ENCODE peak calls at places on chromosomes 16 and 17, in seven cellular contexts. T, R, G, D, K, Y and J are unnamed samples.

GRCh38 chr17:77433385-77434135 is 292.8 kb downstream of the SEC14L1 start:
- DNase-seq in G (no peak), K (peak), D (peak), R (no peak), Y (peak), T (no peak), J (peak)

GRCh38 chr17:37792787-37793186 is 47.9 kb upstream of the HNF1B start:
- DNase-seq in Y (peak), D (no peak), K (peak), R (no peak), T (no peak), G (no peak), J (no peak)

GRCh38 chr17:82065638-82066303 is at the start of gene DUS1L:
- DNase-seq in K (peak), D (peak), Y (peak), G (no peak), R (peak), T (peak), J (peak)

GRCh38 chr17:39079836-39080235 is 71.6 kb downstream of the PLXDC1 start:
- DNase-seq in T (no peak), K (no peak), G (no peak), Y (no peak), R (no peak), D (no peak), J (no peak)

GRCh38 chr16:55711959-55712876 is 56.4 kb downstream of the SLC6A2 start:
- DNase-seq in G (no peak), Y (peak), K (peak), D (peak), R (peak), T (no peak), J (peak)

GRCh38 chr17:77378318-77379064 is 237.7 kb downstream of the SEC14L1 start:
- DNase-seq in Y (no peak), R (no peak), G (no peak), T (no peak), K (no peak), D (no peak), J (no peak)

GRCh38 chr17:20073056-20073979 is 64.2 kb downstream of the SPECC1 start:
- DNase-seq in T (peak), Y (peak), K (peak), D (peak), G (no peak), R (peak), J (peak)

GRCh38 chr16:2512920-2513404 is 790 bp upstream of the ATP6V0C start:
- DNase-seq in K (no peak), T (peak), G (no peak), D (peak), R (no peak), Y (no peak), J (no peak)

GRCh38 chr16:49472598-49472997 is 99.0 kb downstream of the C16orf78 start:
- DNase-seq in G (peak), Y (no peak), T (peak), K (no peak), R (no peak), D (no peak), J (no peak)

GRCh38 chr16:6016530-6017184 is 919.1 kb upstream of the EEF2KMT start:
- DNase-seq in T (no peak), R (no peak), D (no peak), Y (no peak), K (peak), G (no peak), J (no peak)

GRCh38 chr17:6070280-6070894 is at the start of gene WSCD1:
- DNase-seq in K (no peak), R (peak), G (no peak), D (no peak), T (no peak), Y (no peak), J (no peak)

GRCh38 chr17:55584055-55584685 is 72.9 kb upstream of the SMIM36 start:
- DNase-seq in T (no peak), R (no peak), D (no peak), K (peak), Y (peak), G (no peak), J (peak)

GRCh38 chr17:29699283-29699682 is 76.6 kb upstream of the CORO6 start:
- DNase-seq in G (no peak), T (no peak), K (no peak), R (no peak), D (no peak), Y (peak), J (no peak)

GRCh38 chr16:35795361-35796029 is 2336.1 kb downstream of the TP53TG3F start:
- DNase-seq in G (no peak), K (no peak), D (no peak), T (peak), R (no peak), Y (no peak), J (no peak)

GRCh38 chr16:53922805-53923645 is 219.1 kb downstream of the FTO start:
- DNase-seq in T (no peak), R (no peak), Y (no peak), D (no peak), G (no peak), K (peak), J (no peak)

GRCh38 chr17:45135978-45136791 is 698 bp downstream of the ACBD4 start:
- DNase-seq in T (peak), G (no peak), Y (no peak), D (peak), R (no peak), K (no peak), J (no peak)

GRCh38 chr16:21224800-21225199 is 8.7 kb upstream of the ANKS4B start:
- DNase-seq in T (no peak), K (no peak), G (no peak), R (no peak), Y (no peak), D (peak), J (no peak)

GRCh38 chr16:11729787-11730186 is 12.9 kb downstream of the TXNDC11 start:
- DNase-seq in T (no peak), Y (no peak), G (no peak), K (no peak), R (no peak), D (no peak), J (no peak)

GRCh38 chr17:53390575-53390974 is 432.2 kb upstream of the KIF2B start:
- DNase-seq in R (no peak), D (no peak), T (no peak), K (no peak), G (no peak), Y (no peak), J (no peak)

GRCh38 chr17:51860934-51861561 is 297.5 kb downstream of the CA10 start:
- DNase-seq in G (no peak), R (peak), K (peak), D (peak), T (no peak), Y (peak), J (no peak)

GRCh38 chr16:23962001-23962400 is 126.2 kb downstream of the PRKCB start:
- DNase-seq in D (peak), G (no peak), T (no peak), K (no peak), R (no peak), Y (no peak), J (no peak)

GRCh38 chr17:15092261-15092660 is 172.9 kb downstream of the PMP22 start:
- DNase-seq in R (no peak), T (no peak), Y (no peak), G (no peak), D (no peak), K (no peak), J (no peak)

GRCh38 chr17:21005803-21006202 is 37.0 kb downstream of the USP22 start:
- DNase-seq in T (no peak), K (no peak), G (no peak), D (no peak), R (no peak), Y (no peak), J (no peak)

GRCh38 chr16:57504491-57504890 is 18.2 kb upstream of the DOK4 start:
- DNase-seq in R (no peak), K (no peak), T (peak), G (no peak), Y (no peak), D (no peak), J (no peak)

GRCh38 chr17:37818689-37819088 is 73.8 kb upstream of the HNF1B start:
- DNase-seq in R (peak), D (no peak), T (no peak), K (no peak), G (no peak), Y (no peak), J (no peak)

GRCh38 chr17:73203135-73203787 is 10.4 kb downstream of the COG1 start:
- DNase-seq in D (peak), G (no peak), T (no peak), Y (no peak), R (peak), K (peak), J (peak)

GRCh38 chr17:73203788-73204479 is 11.1 kb downstream of the COG1 start:
- DNase-seq in T (no peak), K (no peak), Y (no peak), G (no peak), D (peak), R (no peak), J (no peak)

GRCh38 chr17:73208139-73208827 is 15.4 kb downstream of the COG1 start:
- DNase-seq in T (no peak), Y (no peak), G (no peak), K (no peak), D (no peak), R (no peak), J (no peak)

GRCh38 chr17:73209436-73209835 is 16.6 kb downstream of the COG1 start:
- DNase-seq in R (no peak), D (no peak), T (no peak), G (no peak), Y (no peak), K (no peak), J (no peak)

DNA sequence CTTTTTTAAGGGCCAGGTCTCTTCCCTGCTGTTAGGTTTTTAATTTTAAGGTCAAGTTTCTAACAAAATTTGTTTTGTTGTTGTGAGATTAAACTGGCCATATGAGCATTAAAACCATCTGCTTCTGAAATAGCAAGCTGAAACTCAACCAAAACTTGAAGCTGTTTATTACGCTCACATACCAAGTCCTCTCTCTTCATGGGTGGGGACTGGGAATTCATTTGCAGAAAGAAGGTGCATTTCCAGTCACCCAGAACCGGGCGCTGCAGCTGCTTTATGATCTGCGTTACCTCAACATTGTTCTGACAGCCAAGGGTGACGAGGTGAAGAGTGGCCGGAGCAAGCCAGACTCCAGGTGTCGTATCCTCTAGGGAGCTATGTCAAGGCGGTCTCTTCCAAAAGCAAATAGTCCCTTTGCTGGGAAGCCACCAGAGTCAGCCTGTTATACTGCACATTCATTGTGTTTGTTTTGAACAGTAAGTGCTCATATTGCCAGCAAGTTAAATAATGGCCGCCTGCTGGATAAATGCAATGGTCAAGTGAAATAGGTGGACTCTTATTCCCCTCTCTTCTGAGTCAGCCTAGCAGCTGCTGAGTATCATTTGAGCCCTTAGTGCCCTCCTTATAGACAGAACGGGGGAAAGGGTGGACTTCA is 12.6 kb downstream of the COG1 start:
- DNase-seq in Y (no peak), G (no peak), K (no peak), T (no peak), D (no peak), R (no peak), J (no peak)
- TF ChIP-seq CTCF in Y (no peak), G (no peak), K (no peak), T (no peak), D (no peak), R (no peak), J (no peak)

GRCh38 chr17:57923182-57923872 is 31.9 kb downstream of the CUEDC1 start:
- DNase-seq in G (no peak), Y (no peak), R (no peak), D (no peak), T (no peak), K (no peak), J (no peak)
- TF ChIP-seq CTCF in G (no peak), Y (no peak), R (no peak), D (no peak), T (no peak), K (no peak), J (no peak)

DNA sequence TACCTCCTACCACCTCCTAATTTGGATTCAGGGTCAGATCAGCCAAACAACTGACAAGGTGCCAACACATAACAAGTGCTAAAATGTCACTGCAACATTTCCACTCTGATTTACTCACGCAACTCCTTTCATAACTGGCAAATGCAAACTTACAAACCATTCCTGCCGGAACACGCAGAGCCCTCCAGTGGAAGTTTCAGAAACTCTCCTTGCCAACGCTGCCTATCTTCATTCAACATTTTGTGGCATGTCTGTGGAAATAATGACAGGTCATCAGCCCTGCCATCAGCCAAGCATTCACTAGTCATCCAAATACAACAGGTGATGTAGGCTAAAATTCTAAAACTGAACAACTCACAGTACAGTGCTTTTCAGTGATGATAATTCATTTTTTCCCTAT is 37.7 kb upstream of the OR3A1 start:
- DNase-seq in T (no peak), G (no peak), K (no peak), R (no peak), Y (no peak), D (no peak), J (no peak)
- TF ChIP-seq CTCF in T (no peak), G (no peak), K (no peak), R (no peak), Y (no peak), D (no peak), J (no peak)

DNA sequence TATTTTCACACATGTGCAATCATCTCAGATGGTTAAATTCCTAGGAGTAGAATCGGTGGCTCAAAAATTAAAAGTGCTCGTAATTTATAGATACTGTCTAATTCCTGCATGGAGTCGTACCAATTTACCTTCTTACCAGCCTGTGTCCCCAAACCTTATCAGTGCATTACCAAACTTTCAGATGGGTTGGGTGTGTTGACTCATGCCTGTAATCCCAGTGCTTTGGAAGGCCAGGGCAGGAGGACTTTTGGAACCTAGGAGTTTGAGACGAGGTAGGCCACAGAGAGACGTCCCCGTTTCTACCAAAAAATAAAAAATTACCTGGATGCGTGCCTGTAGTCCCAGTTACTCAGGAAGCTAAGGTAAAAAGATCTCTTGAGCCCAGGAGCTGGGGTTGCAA is 34.5 kb upstream of the GPRC5B start:
- DNase-seq in D (no peak), G (peak), K (no peak), T (no peak), R (no peak), Y (no peak), J (no peak)
- TF ChIP-seq CTCF in D (no peak), G (no peak), K (no peak), T (no peak), R (no peak), Y (no peak), J (no peak)